ENCODE peak calls at places on chromosomes 2 and 18, in six cellular contexts. T is ovary; V is CD8-positive, alpha-beta T cell; R is AG10803; U is colonic mucosa; H is body of pancreas. N is an unnamed sample.
A peak's percentile ranks its signal among the peaks of the same experiment; 100 is the strongest.

GRCh38 chr2:206627632-206628031 is 14.7 kb upstream of the FAM237A start:
- DNase-seq in U (no peak), T (no peak), R (no peak), H (peak; percentile 7), V (no peak), N (no peak)

GRCh38 chr2:172233947-172234715 is 131.4 kb upstream of the DLX2 start:
- DNase-seq in T (no peak), U (peak; percentile 41), R (no peak), V (no peak), H (no peak), N (no peak)

GRCh38 chr2:235762832-235763598 is 269.2 kb downstream of the AGAP1 start:
- DNase-seq in U (no peak), V (no peak), T (no peak), H (no peak), R (no peak), N (no peak)

GRCh38 chr18:70261141-70261788 is 27.6 kb upstream of the SOCS6 start:
- DNase-seq in U (no peak), H (no peak), T (no peak), R (no peak), V (no peak), N (no peak)

GRCh38 chr2:226892729-226893128 is 56.9 kb downstream of the RHBDD1 start:
- DNase-seq in R (peak; percentile 81), T (no peak), V (no peak), U (no peak), H (no peak), N (no peak)

GRCh38 chr2:42224422-42225067 is 55.4 kb downstream of the EML4 start:
- DNase-seq in U (no peak), T (no peak), H (no peak), V (no peak), R (no peak), N (no peak)

GRCh38 chr2:174971868-174972781 is 33.1 kb downstream of the CHN1 start:
- DNase-seq in U (peak; percentile 68), T (no peak), V (no peak), R (peak; percentile 82), H (no peak), N (peak; percentile 79)

GRCh38 chr2:240394549-240394948 is 40.9 kb upstream of the GPC1 start:
- DNase-seq in R (no peak), H (peak; percentile 1), U (no peak), V (no peak), T (peak; percentile 17), N (no peak)

GRCh38 chr2:28583899-28584553 is 88.2 kb downstream of the PLB1 start:
- DNase-seq in U (peak; percentile 50), T (peak; percentile 75), V (peak; percentile 38), H (peak; percentile 75), R (peak; percentile 87), N (peak; percentile 96)

GRCh38 chr2:120712180-120712678 is 23.4 kb upstream of the GLI2 start:
- DNase-seq in U (no peak), R (peak; percentile 42), H (no peak), T (peak; percentile 48), V (no peak), N (no peak)

GRCh38 chr2:135985826-135986393 is 484 bp upstream of the DARS1 start:
- DNase-seq in U (no peak), H (no peak), V (peak; percentile 68), T (no peak), R (no peak), N (no peak)

GRCh38 chr2:71064110-71064611 is 4.3 kb upstream of the NAGK start:
- DNase-seq in U (no peak), T (no peak), H (no peak), R (no peak), V (no peak), N (no peak)

GRCh38 chr2:172701250-172701649 is 34.4 kb upstream of the RAPGEF4 start:
- DNase-seq in T (no peak), U (no peak), R (peak; percentile 80), H (no peak), V (no peak), N (peak; percentile 76)

GRCh38 chr18:44742126-44742525 is 61.4 kb downstream of the SETBP1 start:
- DNase-seq in U (no peak), V (no peak), H (no peak), T (no peak), R (no peak), N (no peak)

GRCh38 chr2:158979775-158980174 is 11.3 kb downstream of the TANC1 start:
- DNase-seq in V (no peak), R (no peak), U (no peak), H (no peak), T (no peak), N (no peak)

GRCh38 chr18:21433436-21433835 is 167.1 kb downstream of the ESCO1 start:
- DNase-seq in R (no peak), T (no peak), V (no peak), U (no peak), H (no peak), N (no peak)

GRCh38 chr18:54752185-54752584 is 76.1 kb upstream of the RAB27B start:
- DNase-seq in H (no peak), T (no peak), R (no peak), V (no peak), U (no peak), N (no peak)
- TF ChIP-seq CTCF in H (no peak), T (no peak), R (no peak), V (no peak), U (no peak), N (no peak)

DNA sequence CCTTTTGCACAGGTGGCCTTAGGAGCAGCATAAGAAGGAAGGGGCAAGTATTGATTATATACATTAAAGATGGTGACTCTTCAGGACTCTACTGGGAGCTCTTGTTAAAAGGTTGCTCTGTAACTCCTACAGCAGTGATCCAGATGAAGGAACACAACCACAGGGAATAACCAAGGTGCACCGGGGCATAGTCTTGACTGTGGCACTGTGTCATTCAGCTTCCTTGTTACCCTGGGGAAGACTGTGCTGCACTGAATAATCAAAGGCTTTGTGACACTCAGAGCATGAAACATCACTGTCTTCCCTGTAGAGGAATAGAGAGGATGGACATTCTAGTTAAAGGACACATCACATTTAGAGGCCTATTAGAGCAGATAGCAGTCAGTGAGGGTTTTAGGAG is 105.3 kb downstream of the UBE2E3 start:
- DNase-seq in U (no peak), V (no peak), T (no peak), R (no peak), H (no peak), N (no peak)
- H3K4me3 ChIP-seq in U (no peak overlapping the region), V (no peak overlapping the region), T (no peak overlapping the region), R (no peak overlapping the region), H (no peak overlapping the region), N (no peak overlapping the region)

GRCh38 chr2:16615246-16615645 is 50.4 kb downstream of the CYRIA start:
- DNase-seq in U (no peak), V (no peak), H (no peak), R (no peak), T (no peak), N (no peak)

GRCh38 chr2:16620590-16620989 is 45.0 kb downstream of the CYRIA start:
- DNase-seq in T (no peak), V (no peak), R (no peak), U (no peak), H (no peak), N (no peak)

GRCh38 chr2:16615687-16616615 is 49.7 kb downstream of the CYRIA start:
- DNase-seq in T (no peak), R (no peak), U (no peak), V (no peak), H (no peak), N (no peak)

GRCh38 chr2:16619576-16620245 is 45.9 kb downstream of the CYRIA start:
- DNase-seq in T (no peak), H (no peak), V (no peak), U (no peak), R (no peak), N (no peak)

GRCh38 chr2:16617282-16618266 is 48.1 kb downstream of the CYRIA start:
- DNase-seq in R (peak; percentile 18), V (no peak), U (no peak), T (no peak), H (peak; percentile 55), N (peak; percentile 62)
- TF ChIP-seq CTCF in R (peak; percentile 62), V (no peak), U (peak; percentile 33), T (no peak), H (peak; percentile 45), N (peak; percentile 66)

GRCh38 chr2:161063074-161063945 is 96.9 kb upstream of the TANK start:
- DNase-seq in T (peak; percentile 71), R (peak; percentile 85), H (peak; percentile 79), V (peak; percentile 52), U (peak; percentile 84), N (peak; percentile 84)
- H3K4me3 ChIP-seq in T (no peak overlapping the region), R (no peak overlapping the region), H (no peak overlapping the region), V (no peak overlapping the region), U (no peak overlapping the region), N (no peak overlapping the region)

DNA sequence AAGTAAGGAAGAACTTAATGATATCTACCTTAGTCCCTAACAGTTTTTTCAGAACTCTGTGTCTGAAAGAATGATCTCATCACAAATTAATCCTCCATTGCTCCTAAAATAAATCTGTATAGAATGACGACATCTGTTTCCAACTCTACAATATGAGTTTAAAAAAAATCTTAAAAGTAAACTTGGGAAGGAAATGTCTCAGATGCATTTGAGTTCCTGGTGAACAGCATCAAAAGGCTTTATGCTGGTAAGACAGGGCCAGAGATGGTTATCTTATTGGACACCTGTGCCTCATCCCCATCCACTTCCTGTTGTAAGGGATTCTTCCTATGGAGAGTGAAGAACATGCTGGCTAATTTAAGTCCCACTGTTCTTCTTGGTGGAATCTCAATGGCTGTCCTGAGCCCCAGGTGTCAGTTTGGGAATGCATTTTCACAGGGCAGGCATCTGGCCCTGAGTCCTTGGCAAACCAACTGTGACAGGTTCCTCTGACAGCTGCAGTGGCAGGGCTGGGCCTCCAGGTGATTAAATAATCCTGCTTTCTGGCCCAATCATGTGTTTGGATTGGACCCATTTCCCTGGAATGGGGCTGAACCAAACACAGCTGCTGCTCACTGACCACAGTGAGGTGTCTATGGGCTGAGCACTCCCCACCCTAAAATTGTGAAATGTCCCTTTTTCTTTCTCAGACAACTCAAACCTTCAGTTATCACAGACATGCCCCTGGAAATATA is 12.9 kb upstream of the NCKAP5 start:
- DNase-seq in V (no peak), R (peak; percentile 21), H (peak; percentile 27), U (no peak), T (no peak), N (peak; percentile 39)
- TF ChIP-seq CTCF in V (no peak), R (no peak), H (peak; percentile 31), U (no peak), T (no peak), N (no peak)

N was measured in astrocyte of the spinal cord.